ENCODE peak calls at places on chromosome 7, in seven cellular contexts. B is heart right ventricle, I is WTC11, H is neural crest cell, U is pancreas, O is brain microvascular endothelial cell, G is adrenal gland. Q is an unnamed sample.

GRCh38 chr7:141563956-141564623 is 12.9 kb downstream of the AGK start:
- DNase-seq in B (no peak), I (peak), H (no peak), U (no peak), O (no peak), G (no peak), Q (no peak)

GRCh38 chr7:102101111-102101551 is 185.5 kb upstream of the SH2B2 start:
- DNase-seq in B (no peak), I (no peak), H (no peak), U (no peak), O (no peak), G (peak), Q (no peak)

GRCh38 chr7:88224596-88225275 is 4.9 kb upstream of the SRI start:
- DNase-seq in B (no peak), I (no peak), H (no peak), U (no peak), O (peak), G (no peak), Q (no peak)

GRCh38 chr7:101846006-101846405 is 28.6 kb downstream of the CUX1 start:
- DNase-seq in B (no peak), I (no peak), H (no peak), U (no peak), O (no peak), G (no peak), Q (no peak)

GRCh38 chr7:123120286-123120685 is 79.5 kb downstream of the SLC13A1 start:
- DNase-seq in B (no peak), I (no peak), H (no peak), U (no peak), O (peak), G (no peak), Q (no peak)

GRCh38 chr7:51259766-51260165 is 56.8 kb downstream of the COBL start:
- DNase-seq in B (no peak), I (no peak), H (no peak), U (no peak), O (no peak), G (no peak), Q (no peak)

GRCh38 chr7:103113164-103113563 is 35.7 kb downstream of the NAPEPLD start:
- DNase-seq in B (no peak), I (no peak), H (no peak), U (no peak), O (peak), G (no peak), Q (no peak)

GRCh38 chr7:58086871-58087535 is 637.0 kb downstream of the ZNF716 start:
- DNase-seq in B (no peak), I (no peak), H (no peak), U (no peak), O (no peak), G (no peak), Q (peak)

GRCh38 chr7:118870187-118870586 is 645.7 kb downstream of the ANKRD7 start:
- DNase-seq in B (no peak), I (no peak), H (no peak), U (no peak), O (no peak), G (no peak), Q (no peak)

GRCh38 chr7:54987772-54988171 is 31.0 kb upstream of the EGFR start:
- DNase-seq in B (no peak), I (no peak), H (no peak), U (no peak), O (no peak), G (no peak), Q (no peak)

GRCh38 chr7:34425631-34426384 is 232.2 kb upstream of the NPSR1 start:
- DNase-seq in B (no peak), I (no peak), H (no peak), U (no peak), O (no peak), G (no peak), Q (no peak)

GRCh38 chr7:32091608-32092210 is 21.5 kb upstream of the PDE1C start:
- DNase-seq in B (no peak), I (no peak), H (no peak), U (no peak), O (no peak), G (no peak), Q (no peak)

GRCh38 chr7:5634107-5634950 is 147.1 kb downstream of the RNF216 start:
- DNase-seq in B (peak), I (peak), H (peak), U (peak), O (peak), G (peak), Q (peak)

GRCh38 chr7:106542550-106543220 is 118.3 kb downstream of the CCDC71L start:
- DNase-seq in B (peak), I (peak), H (peak), U (no peak), O (peak), G (peak), Q (peak)

GRCh38 chr7:121398246-121398645 is 2.1 kb upstream of the FAM3C start:
- DNase-seq in B (no peak), I (no peak), H (no peak), U (peak), O (no peak), G (no peak), Q (no peak)

DNA sequence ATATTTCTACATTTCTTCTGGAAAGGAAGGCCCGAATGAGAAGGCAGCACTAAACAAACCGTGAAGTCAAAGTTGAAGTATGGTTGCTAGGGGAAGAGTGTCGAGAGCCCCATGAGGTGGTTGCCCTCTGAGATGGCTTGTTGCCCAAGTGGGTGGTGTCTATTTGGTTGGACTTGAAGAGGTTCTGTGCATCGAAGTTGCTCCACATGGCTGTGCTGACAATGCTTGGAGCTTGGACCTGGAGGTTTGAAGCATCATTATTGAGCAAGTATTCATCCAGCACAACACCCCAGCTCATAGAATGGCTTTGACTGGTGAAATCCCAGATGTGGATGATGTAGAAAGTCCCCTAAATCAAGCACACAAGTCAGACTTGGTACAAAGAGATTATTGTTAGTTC is 165.2 kb upstream of the CDCA7L start:
- DNase-seq in B (no peak), I (no peak), H (no peak), U (no peak), O (no peak), G (no peak), Q (no peak)
- TF ChIP-seq CTCF in B (no peak), I (no peak), H (no peak), U (no peak), O (no peak), G (no peak), Q (no peak)

GRCh38 chr7:84231157-84231556 is 36.6 kb upstream of the SEMA3A start:
- DNase-seq in B (no peak), I (no peak), H (no peak), U (no peak), O (peak), G (no peak), Q (no peak)
- TF ChIP-seq CTCF in B (no peak), I (no peak), H (no peak), U (no peak), O (no peak), G (no peak), Q (no peak)

DNA sequence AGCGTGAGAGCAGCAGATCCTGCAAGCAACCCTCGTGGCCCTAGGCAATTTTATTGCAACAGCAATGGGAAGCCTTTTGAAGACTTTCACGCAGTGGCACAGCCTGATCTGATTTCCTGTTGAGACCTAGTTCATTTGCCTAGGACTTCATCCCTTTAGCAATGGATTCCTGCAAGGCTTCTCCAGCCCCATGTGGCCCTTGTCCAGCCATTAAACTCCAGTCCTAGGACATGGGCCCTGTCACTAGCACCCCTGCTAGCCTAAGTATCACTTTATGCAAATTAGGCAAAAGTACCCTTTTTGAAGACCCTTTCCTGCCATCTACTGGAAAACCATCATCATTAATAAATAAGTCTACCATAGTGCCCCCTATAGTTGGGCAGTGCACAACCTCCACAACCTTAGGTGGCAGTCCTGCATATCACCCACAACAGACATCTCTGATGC is 379.4 kb downstream of the GALNT17 start:
- DNase-seq in B (no peak), I (peak), H (peak), U (no peak), O (no peak), G (no peak), Q (no peak)
- TF ChIP-seq CTCF in B (peak), I (peak), H (peak), U (no peak), O (no peak), G (peak), Q (peak)

DNA sequence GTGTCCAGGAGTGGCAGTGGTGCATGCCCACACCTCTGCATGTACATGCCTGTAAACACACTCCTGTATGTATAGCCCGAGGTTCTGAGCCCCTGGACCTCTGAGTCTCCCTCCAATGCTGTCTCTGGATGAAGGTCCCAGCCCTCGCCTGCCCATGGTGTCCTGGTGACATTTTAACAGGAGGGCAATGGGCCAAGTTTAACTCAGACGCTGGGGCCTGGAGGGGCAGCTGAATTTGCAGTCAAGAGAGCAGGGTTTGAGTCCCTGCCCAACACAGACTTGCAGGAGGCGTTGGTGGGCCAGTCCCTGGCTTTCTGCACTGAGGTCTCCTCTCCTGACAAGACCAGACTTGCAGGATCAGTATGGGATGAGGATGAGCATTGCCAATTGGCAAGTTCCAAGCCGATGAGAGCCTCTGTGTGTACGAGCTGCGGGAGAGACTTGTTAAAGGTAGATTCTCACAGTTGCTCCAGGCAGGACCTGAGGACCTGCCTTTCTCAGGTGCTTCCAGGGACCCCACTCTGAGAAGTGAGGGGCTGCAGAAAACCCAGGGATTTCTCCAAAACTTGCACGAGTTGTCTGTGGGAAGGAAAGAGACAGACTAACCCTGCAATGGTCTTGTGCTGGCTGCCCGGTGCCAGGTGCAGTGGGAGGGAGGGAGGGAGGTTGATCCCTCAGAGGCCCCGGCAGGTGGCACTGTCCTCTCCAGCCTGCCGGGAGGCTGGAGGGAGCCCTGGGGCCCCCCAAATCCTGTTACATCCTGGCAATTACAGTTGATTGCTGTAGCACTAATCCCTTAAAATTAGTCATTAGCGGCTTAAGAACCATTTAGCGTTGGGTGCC is 142.0 kb downstream of the ELFN1 start:
- DNase-seq in B (no peak), I (no peak), H (no peak), U (no peak), O (no peak), G (peak), Q (no peak)
- TF ChIP-seq CTCF in B (peak), I (no peak), H (peak), U (no peak), O (peak), G (peak), Q (no peak)

DNA sequence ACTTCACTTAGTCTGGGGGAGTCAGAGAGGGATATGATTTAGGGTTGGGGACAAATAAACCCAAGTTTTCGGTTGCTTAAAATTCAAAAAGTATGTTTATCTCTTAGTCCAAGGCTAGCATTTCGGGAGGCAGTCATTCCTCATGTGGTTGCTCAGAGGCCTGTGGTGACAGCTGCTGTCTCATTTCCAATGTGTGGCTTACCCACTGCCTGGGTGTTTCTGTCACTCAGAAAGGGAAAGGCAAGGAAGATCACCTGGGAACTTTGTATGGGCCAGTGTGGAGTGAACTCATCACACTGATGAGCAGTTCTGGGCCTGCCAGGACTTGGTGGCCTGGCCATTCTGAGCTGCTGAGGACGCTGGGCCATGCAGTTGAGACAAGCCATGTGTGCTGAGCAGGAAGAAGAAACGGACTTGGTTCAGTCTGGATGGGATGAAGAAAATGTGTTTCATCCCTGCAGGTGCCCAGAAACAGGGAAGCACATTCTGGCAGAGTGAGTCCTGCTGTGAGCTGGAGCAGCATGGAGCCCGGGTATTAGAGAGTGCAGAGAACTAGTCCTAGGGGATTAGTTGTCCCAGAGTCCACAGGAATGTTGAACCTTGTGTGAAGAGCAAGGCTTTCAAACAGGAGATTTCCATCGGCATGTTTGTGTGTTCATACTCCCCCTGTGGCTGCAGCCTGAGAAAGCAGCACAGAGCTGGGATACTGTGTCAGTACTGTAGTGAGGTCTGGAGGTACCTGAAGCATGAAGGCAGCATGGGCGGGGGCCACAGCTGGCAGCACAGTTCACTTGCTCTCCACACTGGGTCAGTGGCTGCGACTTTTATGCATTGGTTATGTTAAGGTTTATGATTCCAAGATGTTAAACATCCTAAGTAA is 211.1 kb upstream of the IGFBP3 start:
- DNase-seq in B (no peak), I (peak), H (no peak), U (no peak), O (no peak), G (no peak), Q (no peak)
- TF ChIP-seq CTCF in B (no peak), I (no peak), H (peak), U (no peak), O (peak), G (no peak), Q (no peak)

GRCh38 chr7:1922870-1923236 is 252.8 kb downstream of the ELFN1 start:
- DNase-seq in B (no peak), I (no peak), H (no peak), U (no peak), O (no peak), G (no peak), Q (no peak)
- TF ChIP-seq CTCF in B (no peak), I (no peak), H (no peak), U (no peak), O (peak), G (no peak), Q (no peak)

DNA sequence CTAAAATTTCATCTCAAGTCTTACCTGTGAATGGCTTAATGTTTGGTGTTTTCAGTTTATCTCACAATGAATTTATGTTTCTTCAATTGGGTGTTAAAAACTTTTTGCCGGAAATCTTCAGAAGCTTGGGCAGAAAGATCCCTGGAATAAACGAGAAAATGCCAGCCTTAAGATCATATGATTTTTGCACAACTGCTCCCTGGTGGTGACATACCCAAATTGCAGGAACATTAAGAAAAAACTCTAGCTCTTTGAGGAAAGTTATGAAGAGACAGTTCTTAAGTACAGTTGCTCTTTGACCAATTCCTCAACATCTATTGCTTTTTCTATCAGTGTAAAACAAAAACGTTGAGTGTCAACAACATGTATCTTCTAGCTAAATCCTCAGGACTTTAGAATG is 48.2 kb upstream of the CREB5 start:
- DNase-seq in B (no peak), I (no peak), H (no peak), U (no peak), O (no peak), G (no peak), Q (no peak)
- TF ChIP-seq CTCF in B (no peak), I (peak), H (peak), U (no peak), O (peak), G (no peak), Q (peak)

DNA sequence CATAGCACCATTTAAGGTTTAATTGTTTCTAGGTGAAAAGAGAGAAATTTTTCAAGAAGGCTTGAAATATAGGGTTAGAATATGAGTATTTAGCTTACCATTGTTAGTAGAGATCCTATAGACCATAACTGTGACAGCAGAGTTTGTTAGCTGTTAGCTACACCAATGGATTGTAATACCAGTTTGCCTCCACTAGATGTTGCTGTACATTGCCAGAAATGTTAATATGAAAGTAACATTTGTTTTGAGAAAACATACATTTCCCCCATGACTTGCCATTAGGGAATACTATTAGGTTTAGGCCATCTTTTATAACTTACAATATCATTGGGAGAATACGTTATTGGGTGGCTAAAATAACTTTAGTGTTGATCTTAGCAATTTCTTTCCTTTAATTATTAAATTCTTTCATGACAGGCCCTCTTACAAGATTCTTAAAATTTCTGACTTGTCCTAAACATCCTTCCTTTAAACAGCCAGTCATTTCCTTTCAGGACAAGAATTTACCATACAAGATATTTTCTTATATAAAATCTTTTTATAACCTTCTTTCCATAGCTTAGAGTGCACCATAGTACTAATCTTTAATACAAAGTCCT is 39.5 kb downstream of the ZNF117 start:
- DNase-seq in B (no peak), I (no peak), H (no peak), U (no peak), O (peak), G (no peak), Q (no peak)
- TF ChIP-seq CTCF in B (peak), I (peak), H (peak), U (peak), O (peak), G (peak), Q (peak)

GRCh38 chr7:48424731-48425130 is 253.5 kb downstream of the ABCA13 start:
- DNase-seq in B (no peak), I (peak), H (no peak), U (no peak), O (peak), G (no peak), Q (no peak)
- TF ChIP-seq CTCF in B (peak), I (peak), H (peak), U (no peak), O (peak), G (peak), Q (peak)